ENCODE peak calls at places on chromosomes 11 and 22, in eight cellular contexts. One of them, this sample, is unnamed.

GRCh38 chr11:105933666-105934065 is 88.4 kb downstream of the MSANTD4 start:
- DNase-seq in stimulated activated CD4-positive, alpha-beta T cell treated with anti-CD3 and anti-CD28 coated beads, Interleukin-1b, Interleukin-23, amount 100 ng/mL, for 1 hour: no peak
- DNase-seq in epithelial cell of esophagus: no peak
- DNase-seq in adrenal gland: no peak
- DNase-seq in HCT116: no peak
- DNase-seq in EL: no peak
- DNase-seq in NK-92 treated with Interleukin-12 subunit alpha and Interleukin-12 subunit beta, amount 100 ng/mL, for 24 hours: no peak
- DNase-seq in activated T-cell treated with anti-CD3 and anti-CD28 coated beads for 1 hour: no peak
- DNase-seq in this sample: no peak

GRCh38 chr22:31193092-31193491 is 19.0 kb upstream of the LIMK2 start:
- DNase-seq in stimulated activated CD4-positive, alpha-beta T cell treated with anti-CD3 and anti-CD28 coated beads, Interleukin-1b, Interleukin-23, amount 100 ng/mL, for 1 hour: no peak
- DNase-seq in epithelial cell of esophagus: no peak
- DNase-seq in adrenal gland: no peak
- DNase-seq in HCT116: no peak
- DNase-seq in EL: no peak
- DNase-seq in NK-92 treated with Interleukin-12 subunit alpha and Interleukin-12 subunit beta, amount 100 ng/mL, for 24 hours: no peak
- DNase-seq in activated T-cell treated with anti-CD3 and anti-CD28 coated beads for 1 hour: no peak
- DNase-seq in this sample: no peak

GRCh38 chr11:75576445-75577049 is 14.5 kb downstream of the SERPINH1 start:
- DNase-seq in stimulated activated CD4-positive, alpha-beta T cell treated with anti-CD3 and anti-CD28 coated beads, Interleukin-1b, Interleukin-23, amount 100 ng/mL, for 1 hour: no peak
- DNase-seq in epithelial cell of esophagus: no peak
- DNase-seq in adrenal gland: no peak
- DNase-seq in HCT116: no peak
- DNase-seq in EL: peak; percentile 77
- DNase-seq in NK-92 treated with Interleukin-12 subunit alpha and Interleukin-12 subunit beta, amount 100 ng/mL, for 24 hours: no peak
- DNase-seq in activated T-cell treated with anti-CD3 and anti-CD28 coated beads for 1 hour: no peak
- DNase-seq in this sample: no peak

GRCh38 chr11:108025387-108026080 is 16.8 kb downstream of the CUL5 start:
- DNase-seq in stimulated activated CD4-positive, alpha-beta T cell treated with anti-CD3 and anti-CD28 coated beads, Interleukin-1b, Interleukin-23, amount 100 ng/mL, for 1 hour: no peak
- DNase-seq in epithelial cell of esophagus: no peak
- DNase-seq in adrenal gland: no peak
- DNase-seq in HCT116: no peak
- DNase-seq in EL: no peak
- DNase-seq in NK-92 treated with Interleukin-12 subunit alpha and Interleukin-12 subunit beta, amount 100 ng/mL, for 24 hours: no peak
- DNase-seq in activated T-cell treated with anti-CD3 and anti-CD28 coated beads for 1 hour: no peak
- DNase-seq in this sample: no peak

GRCh38 chr22:26565889-26566288 is 24.0 kb downstream of the TPST2 start:
- DNase-seq in stimulated activated CD4-positive, alpha-beta T cell treated with anti-CD3 and anti-CD28 coated beads, Interleukin-1b, Interleukin-23, amount 100 ng/mL, for 1 hour: no peak
- DNase-seq in epithelial cell of esophagus: no peak
- DNase-seq in adrenal gland: no peak
- DNase-seq in HCT116: no peak
- DNase-seq in EL: no peak
- DNase-seq in NK-92 treated with Interleukin-12 subunit alpha and Interleukin-12 subunit beta, amount 100 ng/mL, for 24 hours: no peak
- DNase-seq in activated T-cell treated with anti-CD3 and anti-CD28 coated beads for 1 hour: no peak
- DNase-seq in this sample: no peak

GRCh38 chr11:117925198-117925925 is 3.8 kb downstream of the TMPRSS13 start:
- DNase-seq in stimulated activated CD4-positive, alpha-beta T cell treated with anti-CD3 and anti-CD28 coated beads, Interleukin-1b, Interleukin-23, amount 100 ng/mL, for 1 hour: no peak
- DNase-seq in epithelial cell of esophagus: no peak
- DNase-seq in adrenal gland: no peak
- DNase-seq in HCT116: no peak
- DNase-seq in EL: no peak
- DNase-seq in NK-92 treated with Interleukin-12 subunit alpha and Interleukin-12 subunit beta, amount 100 ng/mL, for 24 hours: no peak
- DNase-seq in activated T-cell treated with anti-CD3 and anti-CD28 coated beads for 1 hour: no peak
- DNase-seq in this sample: no peak

GRCh38 chr11:22044126-22044525 is 148.8 kb upstream of the ANO5 start:
- DNase-seq in stimulated activated CD4-positive, alpha-beta T cell treated with anti-CD3 and anti-CD28 coated beads, Interleukin-1b, Interleukin-23, amount 100 ng/mL, for 1 hour: no peak
- DNase-seq in epithelial cell of esophagus: no peak
- DNase-seq in adrenal gland: no peak
- DNase-seq in HCT116: no peak
- DNase-seq in EL: no peak
- DNase-seq in NK-92 treated with Interleukin-12 subunit alpha and Interleukin-12 subunit beta, amount 100 ng/mL, for 24 hours: no peak
- DNase-seq in activated T-cell treated with anti-CD3 and anti-CD28 coated beads for 1 hour: no peak
- DNase-seq in this sample: no peak

GRCh38 chr11:105298630-105299029 is 159.1 kb upstream of the CARD18 start:
- DNase-seq in stimulated activated CD4-positive, alpha-beta T cell treated with anti-CD3 and anti-CD28 coated beads, Interleukin-1b, Interleukin-23, amount 100 ng/mL, for 1 hour: no peak
- DNase-seq in epithelial cell of esophagus: peak; percentile 43
- DNase-seq in adrenal gland: no peak
- DNase-seq in HCT116: no peak
- DNase-seq in EL: peak; percentile 34
- DNase-seq in NK-92 treated with Interleukin-12 subunit alpha and Interleukin-12 subunit beta, amount 100 ng/mL, for 24 hours: no peak
- DNase-seq in activated T-cell treated with anti-CD3 and anti-CD28 coated beads for 1 hour: no peak
- DNase-seq in this sample: no peak

GRCh38 chr22:50438305-50439275 is 36.2 kb downstream of the SBF1 start:
- DNase-seq in stimulated activated CD4-positive, alpha-beta T cell treated with anti-CD3 and anti-CD28 coated beads, Interleukin-1b, Interleukin-23, amount 100 ng/mL, for 1 hour: no peak
- DNase-seq in epithelial cell of esophagus: no peak
- DNase-seq in adrenal gland: no peak
- DNase-seq in HCT116: no peak
- DNase-seq in EL: no peak
- DNase-seq in NK-92 treated with Interleukin-12 subunit alpha and Interleukin-12 subunit beta, amount 100 ng/mL, for 24 hours: no peak
- DNase-seq in activated T-cell treated with anti-CD3 and anti-CD28 coated beads for 1 hour: no peak
- DNase-seq in this sample: no peak

GRCh38 chr11:16898274-16898985 is 115.8 kb downstream of the PLEKHA7 start:
- DNase-seq in stimulated activated CD4-positive, alpha-beta T cell treated with anti-CD3 and anti-CD28 coated beads, Interleukin-1b, Interleukin-23, amount 100 ng/mL, for 1 hour: no peak
- DNase-seq in epithelial cell of esophagus: no peak
- DNase-seq in adrenal gland: no peak
- DNase-seq in HCT116: no peak
- DNase-seq in EL: no peak
- DNase-seq in NK-92 treated with Interleukin-12 subunit alpha and Interleukin-12 subunit beta, amount 100 ng/mL, for 24 hours: no peak
- DNase-seq in activated T-cell treated with anti-CD3 and anti-CD28 coated beads for 1 hour: no peak
- DNase-seq in this sample: no peak

GRCh38 chr11:13140028-13140870 is 131.1 kb downstream of the RASSF10 start:
- DNase-seq in stimulated activated CD4-positive, alpha-beta T cell treated with anti-CD3 and anti-CD28 coated beads, Interleukin-1b, Interleukin-23, amount 100 ng/mL, for 1 hour: no peak
- DNase-seq in epithelial cell of esophagus: peak; percentile 47
- DNase-seq in adrenal gland: no peak
- DNase-seq in HCT116: no peak
- DNase-seq in EL: peak; percentile 53
- DNase-seq in NK-92 treated with Interleukin-12 subunit alpha and Interleukin-12 subunit beta, amount 100 ng/mL, for 24 hours: peak; percentile 18
- DNase-seq in activated T-cell treated with anti-CD3 and anti-CD28 coated beads for 1 hour: no peak
- DNase-seq in this sample: no peak

GRCh38 chr22:50396751-50397370 is 53.7 kb downstream of the PPP6R2 start:
- DNase-seq in stimulated activated CD4-positive, alpha-beta T cell treated with anti-CD3 and anti-CD28 coated beads, Interleukin-1b, Interleukin-23, amount 100 ng/mL, for 1 hour: no peak
- DNase-seq in epithelial cell of esophagus: no peak
- DNase-seq in adrenal gland: no peak
- DNase-seq in HCT116: no peak
- DNase-seq in EL: no peak
- DNase-seq in NK-92 treated with Interleukin-12 subunit alpha and Interleukin-12 subunit beta, amount 100 ng/mL, for 24 hours: no peak
- DNase-seq in activated T-cell treated with anti-CD3 and anti-CD28 coated beads for 1 hour: no peak
- DNase-seq in this sample: no peak

GRCh38 chr11:102836290-102836875 is 7.0 kb downstream of the MMP3 start:
- DNase-seq in stimulated activated CD4-positive, alpha-beta T cell treated with anti-CD3 and anti-CD28 coated beads, Interleukin-1b, Interleukin-23, amount 100 ng/mL, for 1 hour: no peak
- DNase-seq in epithelial cell of esophagus: peak; percentile 86
- DNase-seq in adrenal gland: no peak
- DNase-seq in HCT116: no peak
- DNase-seq in EL: peak; percentile 62
- DNase-seq in NK-92 treated with Interleukin-12 subunit alpha and Interleukin-12 subunit beta, amount 100 ng/mL, for 24 hours: no peak
- DNase-seq in activated T-cell treated with anti-CD3 and anti-CD28 coated beads for 1 hour: no peak
- DNase-seq in this sample: no peak